ENCODE peak calls at places on chromosome 3, in eight cellular contexts. N, X, S, G, W, Q, T and V are unnamed samples.

GRCh38 chr3:133663569-133664313 is 2.0 kb upstream of the TOPBP1 start:
- DNase-seq in N (peak; percentile 72), S (peak; percentile 63), Q (peak; percentile 73), X (peak; percentile 61), G (peak; percentile 3), T (no peak), W (peak; percentile 36), V (peak; percentile 88)

GRCh38 chr3:36918050-36918449 is 26.8 kb downstream of the TRANK1 start:
- DNase-seq in N (no peak), S (no peak), T (no peak), X (no peak), W (no peak), Q (peak; percentile 35), G (no peak), V (no peak)

GRCh38 chr3:84109911-84110310 is 848.9 kb upstream of the CADM2 start:
- DNase-seq in N (no peak), X (no peak), T (no peak), Q (no peak), G (no peak), S (no peak), W (no peak), V (no peak)

GRCh38 chr3:169668081-169668956 is 4.8 kb upstream of the MECOM start:
- DNase-seq in G (no peak), N (peak; percentile 22), X (peak; percentile 14), W (no peak), S (peak; percentile 44), Q (no peak), T (no peak), V (peak; percentile 22)

GRCh38 chr3:12591997-12592715 is 35.3 kb downstream of the MKRN2 start:
- DNase-seq in S (no peak), T (no peak), X (no peak), N (no peak), G (no peak), W (no peak), Q (no peak), V (no peak)

GRCh38 chr3:120424506-120424905 is 26.3 kb downstream of the FSTL1 start:
- DNase-seq in S (no peak), G (no peak), T (no peak), X (no peak), N (no peak), Q (no peak), W (no peak), V (no peak)

GRCh38 chr3:131231710-131232348 is 149.7 kb upstream of the NUDT16 start:
- DNase-seq in N (peak; percentile 5), Q (no peak), W (no peak), X (no peak), T (no peak), G (no peak), S (peak; percentile 12), V (peak; percentile 20)

GRCh38 chr3:126433496-126434263 is 39.0 kb downstream of the CFAP100 start:
- DNase-seq in Q (no peak), G (no peak), W (peak; percentile 1), S (no peak), N (peak; percentile 38), X (peak; percentile 89), T (no peak), V (peak; percentile 92)

GRCh38 chr3:3578723-3579122 is 220.5 kb upstream of the LRRN1 start:
- DNase-seq in N (peak; percentile 3), W (no peak), Q (peak; percentile 95), S (no peak), G (no peak), T (no peak), X (no peak), V (no peak)

GRCh38 chr3:123605789-123606234 is 21.0 kb upstream of the HACD2 start:
- DNase-seq in X (no peak), W (no peak), G (no peak), T (no peak), N (peak; percentile 82), S (no peak), Q (no peak), V (no peak)

GRCh38 chr3:119206611-119207511 is 33.5 kb downstream of the UPK1B start:
- DNase-seq in W (no peak), X (no peak), T (no peak), Q (no peak), G (no peak), N (peak; percentile 72), S (no peak), V (no peak)

GRCh38 chr3:70771426-70772147 is 459.1 kb upstream of the MDFIC2 start:
- DNase-seq in Q (no peak), G (no peak), N (peak; percentile 13), T (no peak), S (no peak), X (no peak), W (no peak), V (no peak)

GRCh38 chr3:14203521-14204079 is 25.0 kb downstream of the LSM3 start:
- DNase-seq in T (no peak), N (peak; percentile 75), S (peak; percentile 92), Q (peak; percentile 89), X (peak; percentile 43), W (peak; percentile 41), G (peak; percentile 21), V (no peak)